ENCODE peak calls at places on chromosomes 4 and X, in four cellular contexts. U is substantia nigra, S is upper lobe of right lung, P is brain microvascular endothelial cell. T is an unnamed sample.

GRCh38 chr4:106384878-106385277 is 16.3 kb upstream of the GIMD1 start:
- DNase-seq in U (no peak), S (no peak), P (no peak), T (no peak)

GRCh38 chrX:78042601-78043000 is 61.4 kb upstream of the PGK1 start:
- DNase-seq in U (no peak), S (no peak), P (no peak), T (no peak)

GRCh38 chr4:168884251-168885124 is 125.6 kb downstream of the CBR4 start:
- DNase-seq in U (no peak), S (no peak), P (no peak), T (no peak)

GRCh38 chr4:159446266-159446976 is 343.5 kb downstream of the RAPGEF2 start:
- DNase-seq in U (peak; percentile 14), S (no peak), P (peak; percentile 52), T (no peak)

GRCh38 chr4:10983885-10984284 is 299.3 kb upstream of the CLNK start:
- DNase-seq in U (no peak), S (no peak), P (no peak), T (no peak)

GRCh38 chrX:3712870-3713224 is 602 bp downstream of the PRKX start:
- DNase-seq in U (no peak), S (no peak), P (no peak), T (no peak)

GRCh38 chrX:7987160-7987992 is 60.2 kb upstream of the PNPLA4 start:
- DNase-seq in U (no peak), S (no peak), P (peak; percentile 10), T (no peak)

GRCh38 chrX:48957477-48957826 is at the start of gene OTUD5:
- DNase-seq in U (peak; percentile 72), S (peak; percentile 86), P (no peak), T (no peak)

GRCh38 chr4:684611-685010 is 4.3 kb downstream of the SLC49A3 start:
- DNase-seq in U (no peak), S (no peak), P (no peak), T (no peak)

GRCh38 chr4:37802068-37802666 is 24.3 kb upstream of the PGM2 start:
- DNase-seq in U (peak; percentile 48), S (peak; percentile 67), P (peak; percentile 48), T (peak; percentile 8)

GRCh38 chr4:26220704-26221103 is 100.1 kb upstream of the RBPJ start:
- DNase-seq in U (no peak), S (no peak), P (peak; percentile 59), T (no peak)

GRCh38 chr4:76802546-76803021 is 95.4 kb downstream of the SOWAHB start:
- DNase-seq in U (no peak), S (no peak), P (peak; percentile 27), T (no peak)

GRCh38 chr4:3115637-3116300 is 41.3 kb downstream of the HTT start:
- DNase-seq in U (no peak), S (no peak), P (no peak), T (no peak)

GRCh38 chr4:127685292-127685691 is 44.9 kb upstream of the SLC25A31 start:
- DNase-seq in U (no peak), S (no peak), P (peak; percentile 70), T (no peak)

GRCh38 chr4:87530868-87531267 is 1.7 kb upstream of the SPARCL1 start:
- DNase-seq in U (no peak), S (no peak), P (no peak), T (no peak)

GRCh38 chr4:143372093-143372915 is 35.6 kb downstream of the GAB1 start:
- DNase-seq in U (no peak), S (no peak), P (no peak), T (no peak)

GRCh38 chr4:60201052-60201673 is 999.0 kb upstream of the ADGRL3 start:
- DNase-seq in U (peak; percentile 2), S (no peak), P (peak; percentile 42), T (peak; percentile 35)

GRCh38 chr4:56465599-56466295 is 1.7 kb upstream of the SRP72 start:
- DNase-seq in U (no peak), S (no peak), P (no peak), T (no peak)

GRCh38 chr4:20428410-20429160 is 176.9 kb downstream of the SLIT2 start:
- DNase-seq in U (no peak), S (no peak), P (no peak), T (no peak)

DNA sequence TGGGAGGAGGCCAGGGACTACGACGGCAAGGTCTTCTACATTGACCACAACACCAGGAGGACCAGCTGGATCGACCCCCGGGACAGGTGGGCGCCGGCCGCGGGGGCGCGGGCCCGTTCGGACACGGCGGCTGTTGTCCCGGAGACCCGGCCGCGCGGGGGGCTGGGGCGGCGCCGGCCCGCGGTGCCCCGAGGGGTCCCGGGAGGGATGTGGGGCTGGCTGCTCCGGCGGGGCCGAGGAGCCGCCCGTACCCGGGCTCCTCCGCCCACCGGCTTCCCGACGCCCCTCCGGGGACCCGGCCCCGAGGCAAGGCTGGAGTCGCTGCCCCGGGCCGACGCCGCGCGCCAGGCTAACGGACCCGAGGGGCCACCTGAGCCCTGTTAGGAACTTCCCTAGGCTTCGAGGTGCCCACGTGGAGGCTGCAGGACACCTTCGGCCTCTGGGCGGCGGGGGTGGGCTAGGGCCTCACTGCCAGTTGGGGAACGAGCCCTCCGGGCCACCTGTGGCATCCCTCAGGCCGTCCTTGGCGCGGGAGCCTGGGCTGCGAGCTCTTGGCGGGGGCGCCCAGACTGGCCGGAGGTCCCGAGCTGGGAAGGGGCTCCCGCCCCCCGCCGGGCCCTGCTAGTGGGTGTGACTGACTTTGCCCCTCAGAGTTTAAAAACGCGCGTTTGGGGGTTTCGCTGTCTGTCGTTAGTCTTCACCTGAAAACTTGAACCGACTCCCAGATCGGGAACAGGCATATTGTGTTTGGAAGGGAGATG is 660 bp downstream of the WWC2 start:
- DNase-seq in U (peak; percentile 44), S (peak; percentile 82), P (no peak), T (no peak)
- H3K27ac ChIP-seq in U (peak overlapping the region; percentile 61), S (peak overlapping the region; percentile 98), P (peak overlapping the region; percentile 91), T (peak overlapping the region; percentile 71)

GRCh38 chrX:136694491-136695087 is 46.6 kb downstream of the CD40LG start:
- DNase-seq in U (no peak), S (no peak), P (peak; percentile 25), T (peak; percentile 37)
- H3K27ac ChIP-seq in U (no peak overlapping the region), S (no peak overlapping the region), P (no peak overlapping the region), T (no peak overlapping the region)

DNA sequence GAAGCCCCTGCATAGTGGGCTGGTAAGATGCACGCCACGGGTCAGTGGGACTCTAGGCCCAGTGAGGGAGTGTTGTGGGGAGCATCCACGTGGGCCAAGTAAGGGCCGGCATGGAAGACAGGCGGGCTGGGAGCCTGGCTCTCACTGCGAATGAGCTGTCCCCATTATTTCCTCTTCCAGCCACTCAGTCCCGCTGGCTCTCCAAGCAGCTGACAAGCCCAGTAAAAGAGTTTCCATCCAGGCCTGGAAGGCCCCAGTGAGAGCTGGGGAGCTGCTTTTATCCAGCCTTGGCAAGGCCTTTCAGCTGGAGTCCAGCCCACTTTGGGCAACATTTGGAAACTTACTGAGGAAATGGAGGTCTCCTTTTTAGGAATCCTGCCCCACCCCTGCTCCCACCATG is 24.9 kb downstream of the APLN start:
- DNase-seq in U (peak; percentile 45), S (no peak), P (no peak), T (no peak)
- H3K27ac ChIP-seq in U (no peak overlapping the region), S (no peak overlapping the region), P (no peak overlapping the region), T (no peak overlapping the region)

GRCh38 chr4:173526724-173527102 is 3.3 kb downstream of the HAND2 start:
- DNase-seq in U (no peak), S (no peak), P (no peak), T (no peak)
- H3K27ac ChIP-seq in U (no peak overlapping the region), S (no peak overlapping the region), P (no peak overlapping the region), T (no peak overlapping the region)

DNA sequence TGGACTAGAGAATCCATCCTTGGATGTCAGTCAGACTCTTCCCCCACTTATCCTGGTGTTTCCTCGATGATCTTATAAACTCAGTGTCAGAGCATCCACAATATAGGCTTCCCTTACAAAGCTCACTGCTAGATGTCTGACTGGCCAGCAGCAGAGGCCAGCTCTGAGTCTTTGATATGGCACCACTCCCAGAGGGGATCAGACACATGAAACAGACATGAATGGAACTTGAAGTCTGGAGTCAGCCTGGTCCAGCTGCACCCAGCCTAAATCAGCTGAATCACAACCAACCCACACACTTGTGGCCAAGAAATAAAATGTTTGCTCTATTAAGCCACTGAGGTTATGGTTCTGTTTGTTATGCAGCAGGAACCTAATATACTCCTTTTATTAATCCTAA is 129.6 kb upstream of the MED14 start:
- DNase-seq in U (no peak), S (no peak), P (peak; percentile 62), T (no peak)
- H3K27ac ChIP-seq in U (no peak overlapping the region), S (no peak overlapping the region), P (no peak overlapping the region), T (no peak overlapping the region)